ENCODE peak calls at places on chromosomes 6 and 20, in six cellular contexts. E, B, F, W, K and G are unnamed samples.

GRCh38 chr6:133001040-133001570 is 186.7 kb downstream of the RPS12 start:
- DNase-seq in E (no peak), B (no peak), F (no peak), W (no peak), K (no peak), G (no peak)

GRCh38 chr6:118808794-118809668 is 84.9 kb upstream of the ASF1A start:
- DNase-seq in E (peak; percentile 18), B (peak; percentile 14), F (no peak), W (no peak), K (no peak), G (no peak)

GRCh38 chr20:56181593-56181992 is 66.9 kb upstream of the MC3R start:
- DNase-seq in E (no peak), B (no peak), F (no peak), W (no peak), K (no peak), G (no peak)

GRCh38 chr6:2429460-2429859 is 184.1 kb upstream of the GMDS start:
- DNase-seq in E (no peak), B (no peak), F (no peak), W (no peak), K (no peak), G (no peak)

GRCh38 chr6:169450097-169450496 is 196.5 kb upstream of the THBS2 start:
- DNase-seq in E (no peak), B (no peak), F (no peak), W (no peak), K (no peak), G (no peak)

GRCh38 chr20:43916073-43916874 is 1.6 kb downstream of the TOX2 start:
- DNase-seq in E (no peak), B (no peak), F (no peak), W (no peak), K (no peak), G (peak; percentile 36)

GRCh38 chr20:16273812-16274560 is 299.3 kb downstream of the KIF16B start:
- DNase-seq in E (no peak), B (no peak), F (no peak), W (no peak), K (no peak), G (no peak)

GRCh38 chr6:21176197-21176596 is 417.4 kb upstream of the SOX4 start:
- DNase-seq in E (no peak), B (no peak), F (no peak), W (no peak), K (no peak), G (no peak)

GRCh38 chr6:3280866-3281465 is 22.2 kb downstream of the PSMG4 start:
- DNase-seq in E (no peak), B (no peak), F (no peak), W (no peak), K (no peak), G (no peak)

GRCh38 chr20:61254881-61255589 is 3.0 kb downstream of the CDH4 start:
- DNase-seq in E (no peak), B (no peak), F (no peak), W (no peak), K (no peak), G (no peak)

GRCh38 chr20:41110930-41111577 is 26.3 kb upstream of the PLCG1 start:
- DNase-seq in E (no peak), B (no peak), F (no peak), W (no peak), K (peak; percentile 90), G (no peak)

GRCh38 chr6:19413323-19413722 is 423.8 kb upstream of the ID4 start:
- DNase-seq in E (no peak), B (no peak), F (peak; percentile 40), W (no peak), K (no peak), G (no peak)

DNA sequence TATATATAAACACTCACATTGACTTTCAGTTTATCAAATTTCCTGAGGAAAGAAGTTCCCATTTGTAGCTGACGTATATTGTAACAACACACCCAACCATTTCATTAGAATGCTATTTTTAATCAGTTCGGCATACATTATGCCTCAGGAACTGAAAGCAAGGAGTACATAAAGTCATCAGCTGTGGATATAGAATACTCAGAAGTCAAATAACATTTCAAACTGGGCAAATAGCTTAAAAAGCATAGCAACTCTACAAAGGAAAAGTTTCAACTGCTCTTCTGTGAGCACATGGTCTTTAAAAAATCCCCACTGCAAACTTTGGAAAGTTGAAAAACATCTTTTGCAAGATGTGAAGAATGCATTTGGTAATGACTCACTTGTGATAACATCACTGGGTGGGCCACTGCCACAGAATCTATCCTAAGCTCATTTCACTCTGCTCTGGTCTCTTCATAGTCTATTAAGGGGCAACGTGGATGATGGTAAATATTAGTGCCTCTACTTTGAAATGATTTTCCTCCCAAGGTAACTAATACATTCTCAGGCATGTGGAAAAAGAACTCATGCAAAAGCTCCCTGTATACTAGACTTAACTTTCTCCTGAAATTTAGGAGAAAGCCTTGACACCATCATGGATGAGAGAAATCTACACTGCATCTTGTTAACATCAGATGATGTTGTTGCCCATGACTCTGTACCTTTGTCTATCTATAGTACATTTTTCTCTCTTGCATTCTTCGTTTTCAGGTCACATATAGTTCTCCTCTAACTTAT is 49.2 kb downstream of the FYN start:
- DNase-seq in E (no peak), B (no peak), F (no peak), W (no peak), K (peak; percentile 80), G (no peak)
- TF ChIP-seq POLR2AphosphoS5 in E (no peak), B (no peak), F (no peak), W (no peak), K (no peak), G (no peak)

GRCh38 chr6:138600261-138600660 is 101.0 kb upstream of the NHSL1 start:
- DNase-seq in E (no peak), B (no peak), F (no peak), W (no peak), K (no peak), G (no peak)

GRCh38 chr6:138598562-138599173 is 99.4 kb upstream of the NHSL1 start:
- DNase-seq in E (no peak), B (no peak), F (no peak), W (no peak), K (peak; percentile 85), G (no peak)

GRCh38 chr6:138597336-138597735 is 98.0 kb upstream of the NHSL1 start:
- DNase-seq in E (no peak), B (no peak), F (no peak), W (no peak), K (no peak), G (no peak)

GRCh38 chr6:138601128-138601527 is 101.8 kb upstream of the NHSL1 start:
- DNase-seq in E (no peak), B (no peak), F (no peak), W (no peak), K (no peak), G (no peak)

GRCh38 chr6:138600726-138601125 is 101.4 kb upstream of the NHSL1 start:
- DNase-seq in E (no peak), B (no peak), F (no peak), W (no peak), K (no peak), G (no peak)
- TF ChIP-seq REST in E (no peak), B (no peak), F (no peak), W (no peak), K (no peak), G (no peak)

DNA sequence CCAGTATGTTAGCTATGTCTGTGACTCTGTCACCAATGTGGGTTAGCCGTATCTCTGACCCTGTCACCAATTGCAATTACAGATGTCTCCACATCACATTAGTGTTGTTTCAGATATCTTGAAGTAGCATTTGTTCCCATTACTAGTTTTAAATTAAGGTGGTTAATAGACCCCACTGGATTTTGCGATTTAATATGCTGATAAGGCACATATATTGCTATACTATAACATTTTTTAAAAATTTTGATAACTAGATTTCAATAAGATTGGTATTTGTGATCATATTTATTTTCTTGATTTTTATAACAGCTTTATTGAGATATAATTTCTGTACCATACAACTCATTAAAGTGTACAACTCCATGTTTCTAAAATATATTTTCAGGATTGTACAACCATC is 33.9 kb downstream of the SYNJ2 start:
- DNase-seq in E (no peak), B (no peak), F (no peak), W (no peak), K (no peak), G (no peak)
- TF ChIP-seq POLR2AphosphoS5 in E (no peak), B (no peak), F (no peak), W (no peak), K (no peak), G (no peak)

GRCh38 chr6:37622639-37623038 is 75.0 kb downstream of the MDGA1 start:
- DNase-seq in E (no peak), B (no peak), F (no peak), W (no peak), K (no peak), G (no peak)
- TF ChIP-seq REST in E (no peak), B (no peak), F (no peak), W (no peak), K (no peak), G (no peak)